ENCODE peak calls at places on chromosomes 1 and 21, in nine cellular contexts. One of them, this sample, is unnamed. For H3K36me3, the result is how much of the 10 kb centered on the place peaks cover.

GRCh38 chr1:13617108-13617507 is 33.5 kb downstream of the PDPN start:
- DNase-seq in right lobe of liver: no peak
- DNase-seq in pancreas: no peak
- DNase-seq in suprapubic skin: no peak
- DNase-seq in heart right ventricle: no peak
- DNase-seq in cardiac muscle cell: no peak
- DNase-seq in neural progenitor cell: no peak
- DNase-seq in esophagus squamous epithelium: no peak
- DNase-seq in left ventricle myocardium inferior: no peak
- DNase-seq in this sample: no peak

GRCh38 chr1:180310095-180310494 is 80.0 kb downstream of the LHX4 start:
- DNase-seq in cardiac muscle cell: no peak
- DNase-seq in neural progenitor cell: no peak
- DNase-seq in suprapubic skin: no peak
- DNase-seq in heart right ventricle: no peak
- DNase-seq in pancreas: no peak
- DNase-seq in right lobe of liver: peak
- DNase-seq in left ventricle myocardium inferior: no peak
- DNase-seq in esophagus squamous epithelium: no peak
- DNase-seq in this sample: no peak

GRCh38 chr1:15942661-15943514 is 33.0 kb downstream of the ZBTB17 start:
- DNase-seq in heart right ventricle: no peak
- DNase-seq in pancreas: no peak
- DNase-seq in suprapubic skin: no peak
- DNase-seq in esophagus squamous epithelium: no peak
- DNase-seq in right lobe of liver: no peak
- DNase-seq in left ventricle myocardium inferior: no peak
- DNase-seq in cardiac muscle cell: no peak
- DNase-seq in neural progenitor cell: no peak
- DNase-seq in this sample: peak

GRCh38 chr1:240031414-240031813 is 60.3 kb upstream of the FMN2 start:
- DNase-seq in esophagus squamous epithelium: no peak
- DNase-seq in suprapubic skin: no peak
- DNase-seq in neural progenitor cell: no peak
- DNase-seq in heart right ventricle: no peak
- DNase-seq in right lobe of liver: no peak
- DNase-seq in pancreas: no peak
- DNase-seq in left ventricle myocardium inferior: no peak
- DNase-seq in cardiac muscle cell: no peak
- DNase-seq in this sample: no peak

GRCh38 chr1:202505356-202505755 is 156.9 kb downstream of the PPP1R12B start:
- DNase-seq in right lobe of liver: no peak
- DNase-seq in heart right ventricle: no peak
- DNase-seq in neural progenitor cell: peak
- DNase-seq in cardiac muscle cell: peak
- DNase-seq in esophagus squamous epithelium: no peak
- DNase-seq in suprapubic skin: no peak
- DNase-seq in left ventricle myocardium inferior: no peak
- DNase-seq in pancreas: no peak
- DNase-seq in this sample: no peak

GRCh38 chr21:46559291-46559983 is 45.4 kb downstream of the S100B start:
- DNase-seq in right lobe of liver: no peak
- DNase-seq in pancreas: no peak
- DNase-seq in heart right ventricle: no peak
- DNase-seq in left ventricle myocardium inferior: no peak
- DNase-seq in suprapubic skin: no peak
- DNase-seq in cardiac muscle cell: peak
- DNase-seq in neural progenitor cell: no peak
- DNase-seq in esophagus squamous epithelium: no peak
- DNase-seq in this sample: peak

GRCh38 chr1:79744746-79745145 is 738.2 kb upstream of the ADGRL4 start:
- DNase-seq in left ventricle myocardium inferior: no peak
- DNase-seq in neural progenitor cell: no peak
- DNase-seq in right lobe of liver: no peak
- DNase-seq in cardiac muscle cell: no peak
- DNase-seq in heart right ventricle: no peak
- DNase-seq in suprapubic skin: no peak
- DNase-seq in pancreas: no peak
- DNase-seq in esophagus squamous epithelium: no peak
- DNase-seq in this sample: no peak

GRCh38 chr1:21346304-21347071 is 56.2 kb upstream of the ECE1 start:
- DNase-seq in pancreas: no peak
- DNase-seq in left ventricle myocardium inferior: no peak
- DNase-seq in heart right ventricle: no peak
- DNase-seq in right lobe of liver: no peak
- DNase-seq in esophagus squamous epithelium: no peak
- DNase-seq in neural progenitor cell: no peak
- DNase-seq in suprapubic skin: no peak
- DNase-seq in cardiac muscle cell: no peak
- DNase-seq in this sample: no peak

GRCh38 chr1:97202481-97202880 is 480.9 kb downstream of the PTBP2 start:
- DNase-seq in esophagus squamous epithelium: no peak
- DNase-seq in suprapubic skin: no peak
- DNase-seq in right lobe of liver: no peak
- DNase-seq in left ventricle myocardium inferior: no peak
- DNase-seq in pancreas: no peak
- DNase-seq in cardiac muscle cell: no peak
- DNase-seq in neural progenitor cell: peak
- DNase-seq in heart right ventricle: no peak
- DNase-seq in this sample: no peak

GRCh38 chr1:97200627-97201026 is 479.0 kb downstream of the PTBP2 start:
- DNase-seq in cardiac muscle cell: no peak
- DNase-seq in suprapubic skin: no peak
- DNase-seq in pancreas: no peak
- DNase-seq in neural progenitor cell: no peak
- DNase-seq in heart right ventricle: no peak
- DNase-seq in left ventricle myocardium inferior: no peak
- DNase-seq in right lobe of liver: peak
- DNase-seq in esophagus squamous epithelium: no peak
- DNase-seq in this sample: no peak

GRCh38 chr1:97204468-97204867 is 482.9 kb downstream of the PTBP2 start:
- DNase-seq in esophagus squamous epithelium: no peak
- DNase-seq in left ventricle myocardium inferior: no peak
- DNase-seq in heart right ventricle: no peak
- DNase-seq in cardiac muscle cell: no peak
- DNase-seq in neural progenitor cell: peak
- DNase-seq in right lobe of liver: no peak
- DNase-seq in suprapubic skin: no peak
- DNase-seq in pancreas: no peak
- DNase-seq in this sample: no peak

DNA sequence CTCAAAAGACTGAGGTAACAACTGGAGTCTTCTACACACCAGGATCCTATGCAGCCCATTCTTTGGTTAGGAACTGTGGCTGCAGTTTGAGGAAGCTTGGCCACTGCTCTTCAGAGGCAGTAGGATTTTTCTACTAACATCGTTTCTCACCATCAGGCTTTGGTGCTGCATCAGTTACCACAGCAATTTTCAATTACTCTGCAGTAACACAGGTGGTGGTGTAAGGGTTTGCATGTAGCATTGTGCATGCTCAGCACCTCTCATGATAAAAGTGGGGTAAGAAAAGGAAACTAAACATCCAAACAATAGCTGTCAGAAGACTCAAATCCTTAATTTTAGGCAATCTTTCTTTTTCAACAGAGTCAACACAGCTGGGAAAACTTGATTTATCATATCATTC is 481.4 kb downstream of the PTBP2 start:
- DNase-seq in neural progenitor cell: no peak
- DNase-seq in right lobe of liver: no peak
- DNase-seq in heart right ventricle: no peak
- DNase-seq in esophagus squamous epithelium: no peak
- DNase-seq in cardiac muscle cell: no peak
- DNase-seq in suprapubic skin: no peak
- DNase-seq in pancreas: no peak
- DNase-seq in left ventricle myocardium inferior: no peak
- DNase-seq in this sample: no peak
- TF ChIP-seq CTCF in neural progenitor cell: no peak
- TF ChIP-seq CTCF in right lobe of liver: no peak
- TF ChIP-seq CTCF in heart right ventricle: no peak
- TF ChIP-seq CTCF in esophagus squamous epithelium: no peak
- TF ChIP-seq CTCF in cardiac muscle cell: no peak
- TF ChIP-seq CTCF in suprapubic skin: no peak
- TF ChIP-seq CTCF in pancreas: no peak
- TF ChIP-seq CTCF in left ventricle myocardium inferior: no peak
- TF ChIP-seq CTCF in this sample: no peak

GRCh38 chr1:32701951-32702598 is 495 bp downstream of the SYNC start:
- DNase-seq in pancreas: no peak
- DNase-seq in suprapubic skin: peak
- DNase-seq in heart right ventricle: peak
- DNase-seq in right lobe of liver: no peak
- DNase-seq in esophagus squamous epithelium: no peak
- DNase-seq in left ventricle myocardium inferior: peak
- DNase-seq in cardiac muscle cell: peak
- DNase-seq in neural progenitor cell: peak
- DNase-seq in this sample: no peak

GRCh38 chr1:32703479-32704291 is 1.1 kb upstream of the SYNC start:
- DNase-seq in right lobe of liver: no peak
- DNase-seq in heart right ventricle: peak
- DNase-seq in left ventricle myocardium inferior: peak
- DNase-seq in neural progenitor cell: peak
- DNase-seq in esophagus squamous epithelium: no peak
- DNase-seq in pancreas: no peak
- DNase-seq in suprapubic skin: peak
- DNase-seq in cardiac muscle cell: no peak
- DNase-seq in this sample: no peak

GRCh38 chr1:32705516-32705915 is 2.9 kb upstream of the SYNC start:
- DNase-seq in esophagus squamous epithelium: no peak
- DNase-seq in neural progenitor cell: no peak
- DNase-seq in pancreas: no peak
- DNase-seq in cardiac muscle cell: no peak
- DNase-seq in left ventricle myocardium inferior: no peak
- DNase-seq in suprapubic skin: no peak
- DNase-seq in heart right ventricle: no peak
- DNase-seq in right lobe of liver: no peak
- DNase-seq in this sample: no peak

GRCh38 chr1:32701421-32701911 is 1.1 kb downstream of the SYNC start:
- DNase-seq in left ventricle myocardium inferior: peak
- DNase-seq in suprapubic skin: no peak
- DNase-seq in right lobe of liver: no peak
- DNase-seq in esophagus squamous epithelium: no peak
- DNase-seq in heart right ventricle: peak
- DNase-seq in pancreas: no peak
- DNase-seq in neural progenitor cell: no peak
- DNase-seq in cardiac muscle cell: peak
- DNase-seq in this sample: no peak

DNA sequence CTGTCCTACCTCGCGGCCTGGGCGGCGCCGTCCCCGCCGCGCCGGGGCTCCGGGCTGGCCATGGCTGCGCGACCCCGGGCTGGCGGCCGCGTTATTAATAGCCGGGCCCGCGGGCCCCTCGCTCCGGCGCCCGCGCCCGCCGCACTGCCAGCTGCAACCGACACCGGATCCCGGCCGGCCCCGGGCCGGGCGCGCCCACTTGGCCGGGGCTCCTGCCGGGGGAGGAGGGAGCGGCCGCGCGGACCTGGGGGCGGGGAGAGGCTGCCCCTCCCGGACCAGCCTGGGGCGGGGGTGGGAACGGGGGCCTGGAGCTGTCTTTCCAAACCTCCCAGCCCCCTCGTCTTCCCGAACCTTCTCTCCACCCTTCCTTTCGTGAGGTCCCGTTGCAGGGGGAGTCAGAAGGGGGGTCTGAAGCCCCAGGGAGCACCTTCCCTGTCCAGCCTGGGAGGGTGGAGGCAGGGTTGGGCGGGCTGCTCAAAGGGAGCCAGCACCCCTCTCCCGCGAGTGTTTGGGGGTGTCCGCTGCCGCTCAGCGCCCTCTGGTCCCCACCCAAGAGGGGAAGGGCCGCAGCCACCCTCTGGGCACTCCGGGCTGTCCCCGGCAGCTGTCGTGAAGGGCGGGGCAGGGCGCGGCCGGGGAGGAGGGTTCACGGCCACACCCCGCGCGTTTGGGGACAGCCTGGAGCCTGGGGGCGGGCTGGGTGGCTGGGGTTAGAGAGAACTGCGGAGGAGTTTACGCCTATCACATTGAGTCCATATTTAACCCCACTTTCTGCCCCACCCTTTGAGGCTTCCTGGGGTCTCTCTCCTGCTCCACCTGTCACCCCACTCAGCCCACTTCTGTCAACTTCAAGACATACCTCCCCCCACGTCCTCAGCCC is at the start of gene SYNC:
- DNase-seq in heart right ventricle: peak
- DNase-seq in pancreas: no peak
- DNase-seq in left ventricle myocardium inferior: peak
- DNase-seq in esophagus squamous epithelium: no peak
- DNase-seq in suprapubic skin: peak
- DNase-seq in neural progenitor cell: peak
- DNase-seq in right lobe of liver: no peak
- DNase-seq in cardiac muscle cell: peak
- DNase-seq in this sample: no peak
- H3K4me3 ChIP-seq in heart right ventricle: peak
- H3K4me3 ChIP-seq in pancreas: peak
- H3K4me3 ChIP-seq in left ventricle myocardium inferior: peak
- H3K4me3 ChIP-seq in esophagus squamous epithelium: peak
- H3K4me3 ChIP-seq in suprapubic skin: peak
- H3K4me3 ChIP-seq in neural progenitor cell: peak
- H3K4me3 ChIP-seq in right lobe of liver: peak
- H3K4me3 ChIP-seq in cardiac muscle cell: peak
- H3K4me3 ChIP-seq in this sample: peak

DNA sequence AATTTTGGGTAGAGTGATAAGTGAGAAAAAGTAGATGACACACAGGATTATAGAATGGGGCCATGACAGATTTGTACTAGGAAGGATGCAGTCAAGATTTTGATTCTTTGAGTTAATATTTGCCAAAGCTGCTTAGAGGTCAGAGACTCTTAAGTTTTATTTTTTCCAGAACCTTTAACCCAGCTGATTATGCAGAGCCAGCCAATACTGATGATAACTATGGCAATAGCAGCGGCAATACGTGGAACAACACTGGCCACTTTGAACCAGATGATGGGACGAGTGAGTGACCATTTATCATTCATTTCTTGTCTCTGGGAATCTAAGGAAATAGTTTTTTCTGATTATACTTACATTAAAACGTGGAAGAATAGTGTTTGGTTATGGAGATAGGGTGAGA is 16.1 kb downstream of the UBAP2L start:
- DNase-seq in pancreas: no peak
- DNase-seq in left ventricle myocardium inferior: no peak
- DNase-seq in heart right ventricle: no peak
- DNase-seq in neural progenitor cell: no peak
- DNase-seq in right lobe of liver: no peak
- DNase-seq in esophagus squamous epithelium: no peak
- DNase-seq in cardiac muscle cell: no peak
- DNase-seq in suprapubic skin: no peak
- DNase-seq in this sample: no peak
- H3K36me3 ChIP-seq in pancreas: half or more
- H3K36me3 ChIP-seq in left ventricle myocardium inferior: half or more
- H3K36me3 ChIP-seq in heart right ventricle: under half
- H3K36me3 ChIP-seq in neural progenitor cell: under half
- H3K36me3 ChIP-seq in right lobe of liver: under half
- H3K36me3 ChIP-seq in esophagus squamous epithelium: under half
- H3K36me3 ChIP-seq in cardiac muscle cell: half or more
- H3K36me3 ChIP-seq in suprapubic skin: half or more
- H3K36me3 ChIP-seq in this sample: half or more

DNA sequence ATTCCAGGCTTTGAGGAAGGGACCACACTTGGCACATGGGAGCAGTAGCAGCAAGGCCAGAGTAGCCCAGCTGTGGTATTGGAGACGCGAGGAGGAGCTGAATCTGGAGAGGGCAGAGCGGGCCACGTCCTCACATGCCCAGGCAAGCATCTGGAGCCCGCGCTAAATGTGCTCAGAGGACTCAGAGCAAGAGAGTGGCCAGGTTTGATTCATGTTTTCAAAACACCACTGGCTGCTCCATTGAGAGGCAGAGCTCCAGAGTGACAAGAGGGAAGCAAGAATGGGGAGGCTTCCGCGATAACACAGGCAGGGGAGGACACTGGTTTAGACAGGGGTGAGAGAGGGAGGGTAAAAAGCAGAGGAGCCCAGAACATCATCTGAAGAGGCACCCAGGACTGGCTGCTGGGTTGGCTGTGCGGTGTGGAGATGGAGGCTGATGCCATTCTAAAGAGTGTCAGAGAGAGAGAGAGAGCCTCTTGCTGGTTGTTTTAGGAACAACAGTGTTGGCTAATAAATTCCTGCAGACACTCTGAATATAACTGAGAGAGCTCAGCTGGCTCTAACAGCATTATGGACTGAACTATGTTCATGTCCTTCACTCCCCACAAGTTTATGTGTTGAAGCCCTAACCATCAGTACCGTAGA is 32.3 kb downstream of the RCAN1 start:
- DNase-seq in cardiac muscle cell: peak
- DNase-seq in suprapubic skin: no peak
- DNase-seq in esophagus squamous epithelium: no peak
- DNase-seq in heart right ventricle: peak
- DNase-seq in neural progenitor cell: peak
- DNase-seq in right lobe of liver: no peak
- DNase-seq in left ventricle myocardium inferior: peak
- DNase-seq in pancreas: no peak
- DNase-seq in this sample: no peak
- TF ChIP-seq CTCF in cardiac muscle cell: peak
- TF ChIP-seq CTCF in suprapubic skin: peak
- TF ChIP-seq CTCF in esophagus squamous epithelium: peak
- TF ChIP-seq CTCF in heart right ventricle: no peak
- TF ChIP-seq CTCF in neural progenitor cell: peak
- TF ChIP-seq CTCF in right lobe of liver: no peak
- TF ChIP-seq CTCF in left ventricle myocardium inferior: peak
- TF ChIP-seq CTCF in pancreas: no peak
- TF ChIP-seq CTCF in this sample: peak

This sample was measured in right atrium auricular region.